ENCODE peak calls at places on chromosome 12, in six cellular contexts. E is HL-60, J is aorta, S is SK-N-SH, Z is AG04450, N is GM23338. V is an unnamed sample.

GRCh38 chr12:70645494-70646317 is 8.5 kb upstream of the PTPRB start:
- DNase-seq in E (no peak), J (peak), Z (peak), N (peak), S (no peak), V (no peak)

GRCh38 chr12:101207086-101207780 is 2.8 kb downstream of the SLC5A8 start:
- DNase-seq in E (no peak), Z (no peak), J (no peak), N (no peak), S (no peak), V (no peak)

GRCh38 chr12:87812711-87813110 is 216.5 kb downstream of the C12orf50 start:
- DNase-seq in S (no peak), Z (no peak), J (no peak), E (no peak), N (no peak), V (no peak)

GRCh38 chr12:109981311-109981710 is 14.9 kb downstream of the GIT2 start:
- DNase-seq in Z (no peak), S (no peak), N (no peak), J (no peak), E (no peak), V (no peak)

GRCh38 chr12:3897400-3897910 is 24.3 kb upstream of the PARP11 start:
- DNase-seq in S (no peak), Z (no peak), N (no peak), J (no peak), E (no peak), V (no peak)

GRCh38 chr12:49230810-49231209 is 34.1 kb upstream of the TUBA1C start:
- DNase-seq in J (no peak), S (no peak), N (no peak), E (peak), Z (no peak), V (no peak)

GRCh38 chr12:12909995-12910391 is 18.6 kb downstream of the GPRC5A start:
- DNase-seq in Z (no peak), S (peak), E (no peak), N (no peak), J (no peak), V (no peak)

GRCh38 chr12:110824342-110824741 is 22.4 kb upstream of the CCDC63 start:
- DNase-seq in S (no peak), J (no peak), N (no peak), E (no peak), Z (no peak), V (no peak)

GRCh38 chr12:108747563-108747962 is 16.2 kb upstream of the CORO1C start:
- DNase-seq in E (no peak), N (no peak), J (no peak), Z (no peak), S (no peak), V (no peak)

GRCh38 chr12:1918081-1918874 is at the start of gene CACNA2D4:
- DNase-seq in N (no peak), J (peak), S (peak), Z (no peak), E (no peak), V (no peak)
- H3K4me3 ChIP-seq in N (no peak), J (no peak), S (no peak), Z (no peak), E (peak), V (peak)

DNA sequence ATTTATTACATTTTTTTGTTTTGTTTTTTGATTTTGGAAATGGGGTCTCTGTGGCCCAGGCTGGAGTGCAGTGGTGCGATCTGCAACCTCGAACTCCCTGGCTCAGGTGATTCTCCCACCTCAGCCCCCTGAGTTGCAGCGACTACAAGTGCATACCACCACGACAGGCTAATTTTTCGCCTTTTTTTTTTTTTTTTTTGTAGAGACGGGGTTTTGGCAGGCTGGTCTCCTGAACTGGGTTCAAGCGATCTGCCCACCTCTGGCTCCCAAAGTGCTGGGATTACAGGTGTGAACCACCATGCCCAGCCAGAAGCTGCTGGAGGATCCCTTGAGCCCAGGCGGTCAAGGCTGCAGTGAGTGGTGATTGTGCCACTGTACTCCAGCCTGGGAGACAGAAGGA is 2.3 kb downstream of the MON2 start:
- DNase-seq in N (no peak), Z (no peak), J (no peak), S (no peak), E (no peak), V (no peak)
- H3K4me3 ChIP-seq in N (no peak), Z (peak), J (no peak), S (peak), E (no peak), V (peak)

DNA sequence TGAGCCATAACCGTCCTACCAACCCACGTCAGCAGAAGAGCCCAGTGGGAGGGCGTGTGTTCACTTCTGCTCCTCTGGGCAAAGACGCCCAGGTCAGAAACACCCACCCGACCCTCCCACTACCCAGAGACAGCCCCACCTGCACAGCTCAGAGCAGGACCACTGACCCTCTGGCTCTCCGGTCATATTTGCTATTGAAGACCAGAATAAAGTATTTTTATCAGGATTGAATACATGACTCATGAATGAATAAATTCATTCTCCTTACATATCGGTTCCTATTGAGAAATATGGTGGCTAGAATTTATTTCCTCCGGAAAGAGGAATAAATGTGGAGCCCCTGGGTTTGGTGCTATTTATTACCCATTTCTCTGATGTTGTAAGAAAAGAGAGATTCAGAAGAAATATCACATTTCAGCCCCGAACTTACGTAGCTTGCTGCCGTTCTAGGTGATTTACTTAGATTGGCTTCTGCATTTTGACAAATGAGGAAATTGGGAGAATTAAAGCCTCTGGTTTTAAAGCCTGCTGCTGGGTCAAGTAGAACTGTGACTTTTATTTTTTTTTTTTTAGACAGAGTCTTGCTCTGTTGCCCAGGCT is 36.4 kb upstream of the P2RX7 start:
- DNase-seq in N (no peak), Z (no peak), S (no peak), E (peak), J (no peak), V (peak)
- H3K4me3 ChIP-seq in N (peak), Z (no peak), S (peak), E (peak), J (no peak), V (peak)

DNA sequence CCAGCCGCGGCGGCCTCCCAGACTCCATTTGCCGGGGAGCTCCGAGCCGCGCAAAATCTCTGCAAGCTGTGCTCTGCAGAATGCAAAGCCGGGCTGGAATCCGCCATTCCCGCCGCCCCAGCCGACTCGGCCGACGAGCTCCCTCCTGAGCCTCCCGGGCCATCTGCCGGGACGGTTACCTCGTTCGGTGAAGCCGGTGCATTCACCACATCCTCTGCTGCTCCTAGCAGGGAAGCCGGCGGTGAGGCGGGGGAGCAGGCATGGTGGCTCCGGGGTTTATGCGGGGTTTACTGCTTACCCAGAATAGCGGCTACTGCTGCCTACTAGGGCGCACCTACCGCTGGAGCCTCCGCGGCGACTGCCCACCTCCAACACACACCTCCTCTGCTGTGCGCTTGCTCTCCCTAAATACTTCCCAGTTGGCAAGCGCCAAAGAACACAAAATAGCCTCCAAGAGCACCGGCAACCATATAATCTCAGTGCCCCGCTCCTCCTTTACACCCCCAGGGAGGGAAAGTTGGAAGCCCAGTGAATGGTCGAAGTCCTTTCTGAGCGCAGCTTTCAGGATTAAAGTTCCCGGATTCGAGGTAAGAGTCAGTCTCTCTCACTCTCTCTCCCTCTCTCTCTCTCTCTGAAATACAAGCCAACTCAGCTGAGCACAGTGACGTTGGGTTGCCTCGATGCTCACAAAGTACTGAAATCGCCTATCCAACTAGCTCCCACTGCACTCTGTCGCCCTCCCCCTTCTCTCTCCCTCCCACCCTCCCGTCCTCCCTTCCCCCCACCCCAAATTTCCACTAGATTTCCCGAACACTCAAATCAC is at the start of gene TBX5:
- DNase-seq in S (no peak), E (no peak), Z (peak), N (peak), J (no peak), V (no peak)
- H3K4me3 ChIP-seq in S (no peak), E (no peak), Z (peak), N (peak), J (peak), V (peak)

V was measured in suprapubic skin.